ENCODE peak calls at places on chromosomes 5 and 9, in eight cellular contexts. One of them, this sample, is unnamed.

GRCh38 chr5:160485364-160486010 is 63.8 kb downstream of the PTTG1 start:
- DNase-seq in neural crest cell: no peak
- DNase-seq in COLO829: no peak
- DNase-seq in left ventricle myocardium superior: no peak
- DNase-seq in NCI-H1092: no peak
- DNase-seq in globus pallidus: no peak
- DNase-seq in stimulated activated CD8-positive, alpha-beta memory T cell treated with anti-CD3 and anti-CD28 coated beads, Interleukin-2, amount 100 ng/mL, for 1 hour: no peak
- DNase-seq in neuronal stem cell: no peak
- DNase-seq in this sample: no peak

GRCh38 chr9:116141864-116142561 is 11.6 kb upstream of the PAPPA start:
- DNase-seq in neural crest cell: no peak
- DNase-seq in COLO829: no peak
- DNase-seq in left ventricle myocardium superior: no peak
- DNase-seq in NCI-H1092: no peak
- DNase-seq in globus pallidus: no peak
- DNase-seq in stimulated activated CD8-positive, alpha-beta memory T cell treated with anti-CD3 and anti-CD28 coated beads, Interleukin-2, amount 100 ng/mL, for 1 hour: no peak
- DNase-seq in neuronal stem cell: no peak
- DNase-seq in this sample: no peak

GRCh38 chr9:74800226-74800625 is 87.5 kb downstream of the TRPM6 start:
- DNase-seq in neural crest cell: no peak
- DNase-seq in COLO829: no peak
- DNase-seq in left ventricle myocardium superior: no peak
- DNase-seq in NCI-H1092: no peak
- DNase-seq in globus pallidus: no peak
- DNase-seq in stimulated activated CD8-positive, alpha-beta memory T cell treated with anti-CD3 and anti-CD28 coated beads, Interleukin-2, amount 100 ng/mL, for 1 hour: no peak
- DNase-seq in neuronal stem cell: no peak
- DNase-seq in this sample: no peak

GRCh38 chr5:1724822-1725602 is 74.6 kb downstream of the MRPL36 start:
- DNase-seq in neural crest cell: no peak
- DNase-seq in COLO829: no peak
- DNase-seq in left ventricle myocardium superior: no peak
- DNase-seq in NCI-H1092: no peak
- DNase-seq in globus pallidus: no peak
- DNase-seq in stimulated activated CD8-positive, alpha-beta memory T cell treated with anti-CD3 and anti-CD28 coated beads, Interleukin-2, amount 100 ng/mL, for 1 hour: no peak
- DNase-seq in neuronal stem cell: no peak
- DNase-seq in this sample: no peak

GRCh38 chr9:87581949-87582637 is 84.4 kb downstream of the DAPK1 start:
- DNase-seq in neural crest cell: no peak
- DNase-seq in COLO829: no peak
- DNase-seq in left ventricle myocardium superior: no peak
- DNase-seq in NCI-H1092: no peak
- DNase-seq in globus pallidus: no peak
- DNase-seq in stimulated activated CD8-positive, alpha-beta memory T cell treated with anti-CD3 and anti-CD28 coated beads, Interleukin-2, amount 100 ng/mL, for 1 hour: no peak
- DNase-seq in neuronal stem cell: no peak
- DNase-seq in this sample: no peak

GRCh38 chr5:57207681-57208080 is 33.8 kb downstream of the GPBP1 start:
- DNase-seq in neural crest cell: no peak
- DNase-seq in COLO829: no peak
- DNase-seq in left ventricle myocardium superior: peak
- DNase-seq in NCI-H1092: no peak
- DNase-seq in globus pallidus: peak
- DNase-seq in stimulated activated CD8-positive, alpha-beta memory T cell treated with anti-CD3 and anti-CD28 coated beads, Interleukin-2, amount 100 ng/mL, for 1 hour: no peak
- DNase-seq in neuronal stem cell: no peak
- DNase-seq in this sample: no peak

GRCh38 chr5:20023686-20024085 is 35.7 kb upstream of the CDH18 start:
- DNase-seq in neural crest cell: no peak
- DNase-seq in COLO829: no peak
- DNase-seq in left ventricle myocardium superior: no peak
- DNase-seq in NCI-H1092: no peak
- DNase-seq in globus pallidus: no peak
- DNase-seq in stimulated activated CD8-positive, alpha-beta memory T cell treated with anti-CD3 and anti-CD28 coated beads, Interleukin-2, amount 100 ng/mL, for 1 hour: no peak
- DNase-seq in neuronal stem cell: no peak
- DNase-seq in this sample: no peak

GRCh38 chr5:82662340-82662739 is 384.2 kb upstream of the RPS23 start:
- DNase-seq in neural crest cell: no peak
- DNase-seq in COLO829: no peak
- DNase-seq in left ventricle myocardium superior: no peak
- DNase-seq in NCI-H1092: no peak
- DNase-seq in globus pallidus: no peak
- DNase-seq in stimulated activated CD8-positive, alpha-beta memory T cell treated with anti-CD3 and anti-CD28 coated beads, Interleukin-2, amount 100 ng/mL, for 1 hour: no peak
- DNase-seq in neuronal stem cell: no peak
- DNase-seq in this sample: no peak

GRCh38 chr5:125575561-125576504 is 829.4 kb upstream of the ZNF608 start:
- DNase-seq in neural crest cell: peak
- DNase-seq in COLO829: no peak
- DNase-seq in left ventricle myocardium superior: no peak
- DNase-seq in NCI-H1092: peak
- DNase-seq in globus pallidus: peak
- DNase-seq in stimulated activated CD8-positive, alpha-beta memory T cell treated with anti-CD3 and anti-CD28 coated beads, Interleukin-2, amount 100 ng/mL, for 1 hour: no peak
- DNase-seq in neuronal stem cell: peak
- DNase-seq in this sample: peak

GRCh38 chr5:65832603-65833228 is 93.7 kb upstream of the ERBIN start:
- DNase-seq in neural crest cell: no peak
- DNase-seq in COLO829: no peak
- DNase-seq in left ventricle myocardium superior: no peak
- DNase-seq in NCI-H1092: no peak
- DNase-seq in globus pallidus: no peak
- DNase-seq in stimulated activated CD8-positive, alpha-beta memory T cell treated with anti-CD3 and anti-CD28 coated beads, Interleukin-2, amount 100 ng/mL, for 1 hour: no peak
- DNase-seq in neuronal stem cell: no peak
- DNase-seq in this sample: no peak

GRCh38 chr5:35246928-35247644 is 16.8 kb upstream of the PRLR start:
- DNase-seq in neural crest cell: no peak
- DNase-seq in COLO829: no peak
- DNase-seq in left ventricle myocardium superior: peak
- DNase-seq in NCI-H1092: peak
- DNase-seq in globus pallidus: peak
- DNase-seq in stimulated activated CD8-positive, alpha-beta memory T cell treated with anti-CD3 and anti-CD28 coated beads, Interleukin-2, amount 100 ng/mL, for 1 hour: no peak
- DNase-seq in neuronal stem cell: no peak
- DNase-seq in this sample: peak

GRCh38 chr5:170587808-170588207 is 84.0 kb downstream of the KCNIP1 start:
- DNase-seq in neural crest cell: no peak
- DNase-seq in COLO829: no peak
- DNase-seq in left ventricle myocardium superior: no peak
- DNase-seq in NCI-H1092: no peak
- DNase-seq in globus pallidus: no peak
- DNase-seq in stimulated activated CD8-positive, alpha-beta memory T cell treated with anti-CD3 and anti-CD28 coated beads, Interleukin-2, amount 100 ng/mL, for 1 hour: no peak
- DNase-seq in neuronal stem cell: no peak
- DNase-seq in this sample: no peak

GRCh38 chr9:95055851-95056551 is 261.5 kb downstream of the FANCC start:
- DNase-seq in neural crest cell: no peak
- DNase-seq in COLO829: peak
- DNase-seq in left ventricle myocardium superior: no peak
- DNase-seq in NCI-H1092: peak
- DNase-seq in globus pallidus: peak
- DNase-seq in stimulated activated CD8-positive, alpha-beta memory T cell treated with anti-CD3 and anti-CD28 coated beads, Interleukin-2, amount 100 ng/mL, for 1 hour: no peak
- DNase-seq in neuronal stem cell: no peak
- DNase-seq in this sample: no peak

GRCh38 chr5:81171769-81172168 is 61.4 kb upstream of the CKMT2 start:
- DNase-seq in neural crest cell: no peak
- DNase-seq in COLO829: no peak
- DNase-seq in left ventricle myocardium superior: no peak
- DNase-seq in NCI-H1092: no peak
- DNase-seq in globus pallidus: no peak
- DNase-seq in stimulated activated CD8-positive, alpha-beta memory T cell treated with anti-CD3 and anti-CD28 coated beads, Interleukin-2, amount 100 ng/mL, for 1 hour: no peak
- DNase-seq in neuronal stem cell: no peak
- DNase-seq in this sample: no peak

GRCh38 chr5:172799416-172799815 is 28.4 kb upstream of the DUSP1 start:
- DNase-seq in neural crest cell: no peak
- DNase-seq in COLO829: no peak
- DNase-seq in left ventricle myocardium superior: no peak
- DNase-seq in NCI-H1092: no peak
- DNase-seq in globus pallidus: no peak
- DNase-seq in stimulated activated CD8-positive, alpha-beta memory T cell treated with anti-CD3 and anti-CD28 coated beads, Interleukin-2, amount 100 ng/mL, for 1 hour: no peak
- DNase-seq in neuronal stem cell: no peak
- DNase-seq in this sample: no peak

GRCh38 chr9:131557855-131558548 is 12.7 kb downstream of the PRRT1B start:
- DNase-seq in neural crest cell: no peak
- DNase-seq in COLO829: no peak
- DNase-seq in left ventricle myocardium superior: no peak
- DNase-seq in NCI-H1092: no peak
- DNase-seq in globus pallidus: no peak
- DNase-seq in stimulated activated CD8-positive, alpha-beta memory T cell treated with anti-CD3 and anti-CD28 coated beads, Interleukin-2, amount 100 ng/mL, for 1 hour: no peak
- DNase-seq in neuronal stem cell: no peak
- DNase-seq in this sample: no peak

GRCh38 chr9:63817622-63818518 is 1467.1 kb downstream of the FOXD4L5 start:
- DNase-seq in neural crest cell: peak
- DNase-seq in COLO829: no peak
- DNase-seq in left ventricle myocardium superior: peak
- DNase-seq in NCI-H1092: no peak
- DNase-seq in globus pallidus: peak
- DNase-seq in stimulated activated CD8-positive, alpha-beta memory T cell treated with anti-CD3 and anti-CD28 coated beads, Interleukin-2, amount 100 ng/mL, for 1 hour: peak
- DNase-seq in neuronal stem cell: peak
- DNase-seq in this sample: no peak

GRCh38 chr5:108387756-108388155 is 5.9 kb upstream of the FBXL17 start:
- DNase-seq in neural crest cell: no peak
- DNase-seq in COLO829: no peak
- DNase-seq in left ventricle myocardium superior: peak
- DNase-seq in NCI-H1092: no peak
- DNase-seq in globus pallidus: no peak
- DNase-seq in stimulated activated CD8-positive, alpha-beta memory T cell treated with anti-CD3 and anti-CD28 coated beads, Interleukin-2, amount 100 ng/mL, for 1 hour: no peak
- DNase-seq in neuronal stem cell: no peak
- DNase-seq in this sample: no peak

GRCh38 chr5:176810084-176810597 is at the start of gene UNC5A:
- DNase-seq in neural crest cell: peak
- DNase-seq in COLO829: no peak
- DNase-seq in left ventricle myocardium superior: peak
- DNase-seq in NCI-H1092: peak
- DNase-seq in globus pallidus: no peak
- DNase-seq in stimulated activated CD8-positive, alpha-beta memory T cell treated with anti-CD3 and anti-CD28 coated beads, Interleukin-2, amount 100 ng/mL, for 1 hour: no peak
- DNase-seq in neuronal stem cell: peak
- DNase-seq in this sample: no peak

GRCh38 chr9:2170737-2171136 is 155.6 kb downstream of the SMARCA2 start:
- DNase-seq in neural crest cell: no peak
- DNase-seq in COLO829: no peak
- DNase-seq in left ventricle myocardium superior: no peak
- DNase-seq in NCI-H1092: no peak
- DNase-seq in globus pallidus: no peak
- DNase-seq in stimulated activated CD8-positive, alpha-beta memory T cell treated with anti-CD3 and anti-CD28 coated beads, Interleukin-2, amount 100 ng/mL, for 1 hour: no peak
- DNase-seq in neuronal stem cell: no peak
- DNase-seq in this sample: no peak

GRCh38 chr5:169768416-169768815 is 131.3 kb downstream of the DOCK2 start:
- DNase-seq in neural crest cell: no peak
- DNase-seq in COLO829: no peak
- DNase-seq in left ventricle myocardium superior: no peak
- DNase-seq in NCI-H1092: no peak
- DNase-seq in globus pallidus: no peak
- DNase-seq in stimulated activated CD8-positive, alpha-beta memory T cell treated with anti-CD3 and anti-CD28 coated beads, Interleukin-2, amount 100 ng/mL, for 1 hour: no peak
- DNase-seq in neuronal stem cell: no peak
- DNase-seq in this sample: no peak

GRCh38 chr9:121545148-121545874 is 45.7 kb upstream of the GGTA1 start:
- DNase-seq in neural crest cell: no peak
- DNase-seq in COLO829: no peak
- DNase-seq in left ventricle myocardium superior: no peak
- DNase-seq in NCI-H1092: no peak
- DNase-seq in globus pallidus: no peak
- DNase-seq in stimulated activated CD8-positive, alpha-beta memory T cell treated with anti-CD3 and anti-CD28 coated beads, Interleukin-2, amount 100 ng/mL, for 1 hour: no peak
- DNase-seq in neuronal stem cell: no peak
- DNase-seq in this sample: no peak

GRCh38 chr9:116905131-116905724 is 218.1 kb downstream of the TRIM32 start:
- DNase-seq in neural crest cell: no peak
- DNase-seq in COLO829: no peak
- DNase-seq in left ventricle myocardium superior: no peak
- DNase-seq in NCI-H1092: no peak
- DNase-seq in globus pallidus: peak
- DNase-seq in stimulated activated CD8-positive, alpha-beta memory T cell treated with anti-CD3 and anti-CD28 coated beads, Interleukin-2, amount 100 ng/mL, for 1 hour: no peak
- DNase-seq in neuronal stem cell: peak
- DNase-seq in this sample: no peak

GRCh38 chr5:169609716-169610115 is 26.1 kb downstream of the SPDL1 start:
- DNase-seq in neural crest cell: no peak
- DNase-seq in COLO829: no peak
- DNase-seq in left ventricle myocardium superior: no peak
- DNase-seq in NCI-H1092: no peak
- DNase-seq in globus pallidus: no peak
- DNase-seq in stimulated activated CD8-positive, alpha-beta memory T cell treated with anti-CD3 and anti-CD28 coated beads, Interleukin-2, amount 100 ng/mL, for 1 hour: no peak
- DNase-seq in neuronal stem cell: no peak
- DNase-seq in this sample: no peak

GRCh38 chr9:91131433-91131839 is 230.3 kb downstream of the AUH start:
- DNase-seq in neural crest cell: no peak
- DNase-seq in COLO829: peak
- DNase-seq in left ventricle myocardium superior: no peak
- DNase-seq in NCI-H1092: no peak
- DNase-seq in globus pallidus: no peak
- DNase-seq in stimulated activated CD8-positive, alpha-beta memory T cell treated with anti-CD3 and anti-CD28 coated beads, Interleukin-2, amount 100 ng/mL, for 1 hour: no peak
- DNase-seq in neuronal stem cell: no peak
- DNase-seq in this sample: no peak

This sample was measured in nucleus accumbens.